ENCODE peak calls at places on chromosomes 1 and 21, in seven cellular contexts. K is LHCN-M2; A is foreskin fibroblast; H is NCI-H446; T is fibroblast of villous mesenchyme; V is astrocyte of the spinal cord; P is stimulated activated CD4-positive, alpha-beta T cell treated with anti-CD3 and anti-CD28 coated beads, Interleukin-12 subunit alpha, Interleukin-12 subunit beta, amount 100 ng/mL, for 4 hours. J is an unnamed sample.

GRCh38 chr1:206075786-206076725 is 23.1 kb downstream of the RHEX start:
- DNase-seq in K (peak), A (peak), H (no peak), T (peak), V (no peak), P (no peak), J (no peak)

GRCh38 chr1:222331765-222332164 is 216.1 kb downstream of the HHIPL2 start:
- DNase-seq in K (no peak), A (no peak), H (no peak), T (peak), V (peak), P (no peak), J (no peak)

GRCh38 chr1:204571631-204572030 is 55.4 kb downstream of the MDM4 start:
- DNase-seq in K (no peak), A (no peak), H (no peak), T (no peak), V (no peak), P (no peak), J (no peak)

GRCh38 chr1:106962591-106962990 is 93.9 kb upstream of the PRMT6 start:
- DNase-seq in K (peak), A (no peak), H (no peak), T (no peak), V (peak), P (no peak), J (no peak)

GRCh38 chr21:26154776-26155175 is 15.8 kb downstream of the APP start:
- DNase-seq in K (peak), A (no peak), H (no peak), T (no peak), V (no peak), P (no peak), J (no peak)

GRCh38 chr1:171801395-171801990 is 20.0 kb downstream of the METTL13 start:
- DNase-seq in K (peak), A (peak), H (peak), T (peak), V (peak), P (no peak), J (peak)

GRCh38 chr1:101174722-101175121 is 62.1 kb upstream of the S1PR1 start:
- DNase-seq in K (peak), A (peak), H (no peak), T (peak), V (peak), P (no peak), J (no peak)

GRCh38 chr1:14567056-14567455 is 31.4 kb upstream of the KAZN start:
- DNase-seq in K (no peak), A (no peak), H (no peak), T (no peak), V (no peak), P (no peak), J (no peak)

GRCh38 chr1:17588048-17588781 is 48.7 kb downstream of the ARHGEF10L start:
- DNase-seq in K (peak), A (peak), H (no peak), T (peak), V (peak), P (no peak), J (no peak)

GRCh38 chr1:12601690-12602632 is 16.0 kb downstream of the DHRS3 start:
- DNase-seq in K (peak), A (peak), H (no peak), T (peak), V (peak), P (no peak), J (no peak)

GRCh38 chr1:162756523-162756922 is 34.0 kb upstream of the HSD17B7 start:
- DNase-seq in K (peak), A (peak), H (no peak), T (no peak), V (no peak), P (no peak), J (no peak)

GRCh38 chr1:21357161-21357560 is 66.9 kb upstream of the ECE1 start:
- DNase-seq in K (no peak), A (no peak), H (no peak), T (no peak), V (no peak), P (no peak), J (no peak)

GRCh38 chr1:119475866-119476439 is 31.1 kb upstream of the HSD3B1 start:
- DNase-seq in K (peak), A (peak), H (peak), T (peak), V (peak), P (no peak), J (no peak)

GRCh38 chr1:19445417-19446342 is 39.7 kb downstream of the CAPZB start:
- DNase-seq in K (peak), A (no peak), H (no peak), T (peak), V (peak), P (no peak), J (no peak)

GRCh38 chr1:15950763-15951295 is 25.1 kb downstream of the ZBTB17 start:
- DNase-seq in K (peak), A (peak), H (no peak), T (peak), V (peak), P (peak), J (no peak)

GRCh38 chr1:244807138-244807537 is 28.3 kb upstream of the COX20 start:
- DNase-seq in K (no peak), A (no peak), H (no peak), T (no peak), V (no peak), P (no peak), J (no peak)

GRCh38 chr21:19908386-19908785 is 1089.8 kb upstream of the NCAM2 start:
- DNase-seq in K (no peak), A (no peak), H (no peak), T (no peak), V (no peak), P (no peak), J (no peak)

GRCh38 chr1:103107696-103108524 is at the start of gene COL11A1:
- DNase-seq in K (peak), A (peak), H (no peak), T (no peak), V (peak), P (no peak), J (no peak)

J was measured in NCI-H1048.